ENCODE peak calls at places on chromosomes 2 and 18, in four cellular contexts. O is upper lobe of left lung, G is HepG2, V is Peyer's patch. X is an unnamed sample.

GRCh38 chr2:180735799-180736198 is 244.6 kb upstream of the UBE2E3 start:
- DNase-seq in V (no peak), O (no peak), G (no peak), X (no peak)

GRCh38 chr2:177573120-177573519 is 180.5 kb downstream of the AGPS start:
- DNase-seq in G (no peak), V (no peak), O (no peak), X (no peak)

GRCh38 chr2:98334439-98335078 is 11.7 kb upstream of the CNGA3 start:
- DNase-seq in G (no peak), V (no peak), O (no peak), X (no peak)

GRCh38 chr2:85770369-85770768 is 16.6 kb downstream of the ATOH8 start:
- DNase-seq in V (no peak), G (no peak), O (no peak), X (no peak)

GRCh38 chr2:136327162-136327852 is 209.4 kb upstream of the CXCR4 start:
- DNase-seq in O (peak), G (no peak), V (peak), X (no peak)

GRCh38 chr2:20556756-20557155 is 94.1 kb downstream of the HS1BP3 start:
- DNase-seq in O (no peak), V (no peak), G (no peak), X (no peak)

GRCh38 chr2:145914716-145915115 is 1394.8 kb upstream of the ZEB2 start:
- DNase-seq in G (no peak), O (no peak), V (no peak), X (peak)

GRCh38 chr2:46364797-46365457 is 67.7 kb downstream of the EPAS1 start:
- DNase-seq in G (peak), V (no peak), O (no peak), X (peak)

GRCh38 chr2:237702439-237703397 is 75.3 kb downstream of the LRRFIP1 start:
- DNase-seq in V (peak), G (no peak), O (peak), X (no peak)

GRCh38 chr2:26516781-26517180 is 38.9 kb upstream of the OTOF start:
- DNase-seq in V (no peak), O (no peak), G (no peak), X (no peak)

GRCh38 chr2:214410128-214410775 is 602 bp upstream of the VWC2L start:
- DNase-seq in V (no peak), G (no peak), O (no peak), X (no peak)

GRCh38 chr2:105141099-105141614 is 100.4 kb upstream of the GPR45 start:
- DNase-seq in G (no peak), V (no peak), O (no peak), X (no peak)

GRCh38 chr2:182068811-182069210 is 83.2 kb downstream of the PPP1R1C start:
- DNase-seq in O (no peak), V (no peak), G (no peak), X (no peak)

GRCh38 chr2:162085090-162085891 is 11.3 kb upstream of the DPP4 start:
- DNase-seq in V (no peak), O (no peak), G (peak), X (no peak)

GRCh38 chr18:57959278-57959677 is 84.7 kb upstream of the NEDD4L start:
- DNase-seq in O (peak), G (peak), V (peak), X (peak)

GRCh38 chr18:39841133-39842041 is 2113.6 kb upstream of the PIK3C3 start:
- DNase-seq in O (peak), G (peak), V (no peak), X (peak)

GRCh38 chr2:17646096-17646554 is 105.6 kb downstream of the VSNL1 start:
- DNase-seq in V (peak), G (peak), O (peak), X (peak)

GRCh38 chr2:38465789-38466127 is 88.7 kb upstream of the ATL2 start:
- DNase-seq in G (peak), O (peak), V (peak), X (peak)

GRCh38 chr2:224946911-224947310 is 95.4 kb downstream of the DOCK10 start:
- DNase-seq in G (no peak), V (no peak), O (no peak), X (no peak)

GRCh38 chr2:235563056-235563777 is 69.4 kb downstream of the AGAP1 start:
- DNase-seq in V (no peak), G (no peak), O (no peak), X (no peak)

GRCh38 chr2:169895294-169895985 is 68.2 kb downstream of the UBR3 start:
- DNase-seq in O (no peak), V (no peak), G (no peak), X (no peak)

GRCh38 chr2:11743846-11744553 is 2.4 kb upstream of the LPIN1 start:
- DNase-seq in O (peak), G (peak), V (peak), X (peak)

GRCh38 chr18:66156946-66157687 is 406.3 kb downstream of the CDH7 start:
- DNase-seq in V (no peak), G (no peak), O (no peak), X (no peak)

GRCh38 chr18:75635096-75635495 is 207.6 kb upstream of the SMIM21 start:
- DNase-seq in G (no peak), O (no peak), V (no peak), X (no peak)

GRCh38 chr2:233085037-233085838 is 25.1 kb downstream of the INPP5D start:
- DNase-seq in O (peak), G (peak), V (peak), X (no peak)

GRCh38 chr2:183359867-183360266 is 235.6 kb downstream of the NUP35 start:
- DNase-seq in O (no peak), G (no peak), V (no peak), X (no peak)

GRCh38 chr2:72035518-72036172 is 112.0 kb downstream of the CYP26B1 start:
- DNase-seq in V (no peak), G (no peak), O (no peak), X (no peak)

GRCh38 chr2:208040199-208041171 is 15.2 kb upstream of the PLEKHM3 start:
- DNase-seq in O (peak), V (peak), G (peak), X (peak)

GRCh38 chr2:232798156-232798555 is 21.8 kb upstream of the KCNJ13 start:
- DNase-seq in O (no peak), G (no peak), V (no peak), X (no peak)

GRCh38 chr18:48951448-48952286 is 902 bp upstream of the SMAD7 start:
- DNase-seq in O (peak), V (peak), G (peak), X (peak)

GRCh38 chr2:105449083-105449482 is 50.2 kb upstream of the FHL2 start:
- DNase-seq in V (no peak), G (no peak), O (no peak), X (no peak)

GRCh38 chr2:239955086-239955988 is 69.8 kb downstream of the NDUFA10 start:
- DNase-seq in G (no peak), V (no peak), O (no peak), X (no peak)
- TF ChIP-seq POLR2A in G (no peak), V (no peak), O (no peak), X (no peak)

GRCh38 chr2:102060792-102061191 is 69.0 kb downstream of the IL1R2 start:
- DNase-seq in V (no peak), G (no peak), O (no peak), X (no peak)
- H3K27ac ChIP-seq in V (peak), G (no peak), O (peak), X (peak)

GRCh38 chr2:201139836-201140599 is 24.1 kb downstream of the CFLAR start:
- DNase-seq in O (no peak), V (no peak), G (no peak), X (no peak)
- TF ChIP-seq POLR2A in O (no peak), V (no peak), G (no peak), X (no peak)

GRCh38 chr2:44684559-44684958 is 256.9 kb upstream of the SIX3 start:
- DNase-seq in V (no peak), O (no peak), G (no peak), X (no peak)

GRCh38 chr2:44682459-44682858 is 259.0 kb upstream of the SIX3 start:
- DNase-seq in O (no peak), G (no peak), V (no peak), X (no peak)

GRCh38 chr2:44679584-44679983 is 261.9 kb upstream of the SIX3 start:
- DNase-seq in V (no peak), G (no peak), O (no peak), X (no peak)

GRCh38 chr2:44680424-44680971 is 261.0 kb upstream of the SIX3 start:
- DNase-seq in V (no peak), G (no peak), O (no peak), X (no peak)

DNA sequence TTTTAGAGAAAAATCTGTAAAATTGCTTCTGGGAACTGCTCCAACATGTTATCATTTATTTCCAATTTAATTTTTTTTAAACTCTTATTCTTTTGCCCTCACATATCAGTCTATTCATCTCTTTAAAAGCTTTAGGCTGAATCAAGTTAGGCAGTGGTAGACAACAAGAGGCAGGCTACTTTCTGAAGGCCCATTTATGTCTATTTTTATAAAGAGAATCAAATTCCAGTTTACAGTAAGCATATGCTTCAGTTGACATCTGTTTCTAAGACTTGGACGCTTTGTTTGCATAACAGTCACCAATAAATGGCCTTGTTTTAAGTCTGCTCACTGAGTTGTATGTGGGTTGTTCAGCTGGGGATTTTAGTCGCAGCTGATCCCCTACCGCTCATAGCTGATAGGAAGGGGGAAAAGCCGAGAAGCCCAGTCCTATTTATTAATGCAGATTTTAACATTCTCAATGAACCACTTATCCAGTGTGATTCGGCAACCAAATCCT is 260.5 kb upstream of the SIX3 start:
- DNase-seq in O (no peak), G (no peak), V (no peak), X (no peak)
- H3K27ac ChIP-seq in O (no peak), G (no peak), V (no peak), X (no peak)